ENCODE peak calls at places on chromosome 3, in seven cellular contexts. P, K, L, D, X, C and J are unnamed samples.

GRCh38 chr3:30672959-30673358 is 66.6 kb downstream of the TGFBR2 start:
- DNase-seq in P (no peak), K (peak), L (no peak), D (no peak), X (no peak), C (no peak), J (no peak)

GRCh38 chr3:15637131-15637951 is 35.8 kb downstream of the BTD start:
- DNase-seq in P (no peak), K (no peak), L (no peak), D (no peak), X (no peak), C (no peak), J (no peak)

GRCh38 chr3:170806141-170806540 is 63.9 kb downstream of the RPL22L1 start:
- DNase-seq in P (no peak), K (no peak), L (no peak), D (no peak), X (no peak), C (no peak), J (no peak)

GRCh38 chr3:183824761-183825379 is 507 bp downstream of the MAP6D1 start:
- DNase-seq in P (no peak), K (no peak), L (peak), D (peak), X (no peak), C (peak), J (peak)

GRCh38 chr3:190225186-190225692 is 97.0 kb downstream of the CLDN1 start:
- DNase-seq in P (no peak), K (no peak), L (peak), D (no peak), X (peak), C (peak), J (no peak)

GRCh38 chr3:74691946-74692345 is 77.5 kb upstream of the CNTN3 start:
- DNase-seq in P (no peak), K (no peak), L (no peak), D (no peak), X (no peak), C (no peak), J (no peak)

GRCh38 chr3:191369081-191370010 is 39.0 kb upstream of the UTS2B start:
- DNase-seq in P (no peak), K (no peak), L (no peak), D (no peak), X (no peak), C (no peak), J (no peak)

GRCh38 chr3:38059148-38059547 is 20.1 kb downstream of the DLEC1 start:
- DNase-seq in P (no peak), K (no peak), L (no peak), D (no peak), X (no peak), C (no peak), J (no peak)

GRCh38 chr3:157089455-157090221 is 70.3 kb downstream of the CCNL1 start:
- DNase-seq in P (no peak), K (peak), L (no peak), D (peak), X (no peak), C (no peak), J (peak)

GRCh38 chr3:127628788-127629456 is at the start of gene PODXL2:
- DNase-seq in P (no peak), K (peak), L (no peak), D (peak), X (peak), C (peak), J (peak)

GRCh38 chr3:72791132-72791531 is 57.1 kb downstream of the SHQ1 start:
- DNase-seq in P (no peak), K (no peak), L (no peak), D (no peak), X (no peak), C (peak), J (no peak)

GRCh38 chr3:69445498-69445897 is 59.6 kb upstream of the FRMD4B start:
- DNase-seq in P (no peak), K (no peak), L (peak), D (no peak), X (no peak), C (no peak), J (no peak)